ENCODE peak calls at places on chromosome 19, in nine cellular contexts. I is keratinocyte, C is mucosa of descending colon, D is thoracic aorta, P is neural progenitor cell, T is spleen, A is heart right ventricle, V is Peyer's patch, Q is stomach. Z is an unnamed sample.

GRCh38 chr19:10427169-10427568 is 6.8 kb downstream of the PDE4A start:
- DNase-seq in I (no peak), C (no peak), D (no peak), P (no peak), T (no peak), A (no peak), V (no peak), Q (no peak), Z (no peak)

GRCh38 chr19:57111329-57111644 is 8.5 kb upstream of the USP29 start:
- DNase-seq in I (no peak), C (no peak), D (no peak), P (no peak), T (no peak), A (no peak), V (no peak), Q (no peak), Z (no peak)

GRCh38 chr19:17158584-17158983 is 56.6 kb upstream of the USE1 start:
- DNase-seq in I (no peak), C (no peak), D (no peak), P (no peak), T (no peak), A (no peak), V (no peak), Q (no peak), Z (no peak)

GRCh38 chr19:40139533-40140287 is 49.0 kb upstream of the ZNF780A start:
- DNase-seq in I (no peak), C (no peak), D (no peak), P (peak; percentile 62), T (no peak), A (no peak), V (no peak), Q (no peak), Z (no peak)

GRCh38 chr19:49536921-49537462 is 9.2 kb downstream of the RCN3 start:
- DNase-seq in I (no peak), C (no peak), D (no peak), P (no peak), T (no peak), A (no peak), V (no peak), Q (no peak), Z (no peak)

GRCh38 chr19:18483119-18483518 is 38.8 kb downstream of the ELL start:
- DNase-seq in I (no peak), C (no peak), D (no peak), P (no peak), T (no peak), A (no peak), V (no peak), Q (no peak), Z (no peak)

GRCh38 chr19:35055715-35056179 is 14.2 kb downstream of the HPN start:
- DNase-seq in I (no peak), C (no peak), D (no peak), P (peak; percentile 59), T (no peak), A (no peak), V (no peak), Q (no peak), Z (no peak)

GRCh38 chr19:5851302-5851701 is at the start of gene FUT3:
- DNase-seq in I (no peak), C (peak; percentile 85), D (no peak), P (no peak), T (no peak), A (no peak), V (peak; percentile 82), Q (peak; percentile 66), Z (no peak)

GRCh38 chr19:45528744-45529453 is 21.6 kb downstream of the VASP start:
- DNase-seq in I (no peak), C (peak; percentile 82), D (no peak), P (peak; percentile 91), T (no peak), A (no peak), V (peak; percentile 79), Q (peak; percentile 70), Z (peak; percentile 65)

GRCh38 chr19:944663-945241 is 18.9 kb downstream of the ARID3A start:
- DNase-seq in I (no peak), C (peak; percentile 73), D (no peak), P (no peak), T (no peak), A (no peak), V (no peak), Q (no peak), Z (no peak)

GRCh38 chr19:42121666-42122069 is 10.6 kb downstream of the POU2F2 start:
- DNase-seq in I (peak; percentile 88), C (peak; percentile 47), D (no peak), P (no peak), T (peak; percentile 92), A (peak; percentile 47), V (no peak), Q (no peak), Z (peak; percentile 7)

GRCh38 chr19:35882074-35882832 is 13.9 kb downstream of the APLP1 start:
- DNase-seq in I (no peak), C (no peak), D (no peak), P (peak; percentile 42), T (no peak), A (peak; percentile 67), V (no peak), Q (no peak), Z (peak; percentile 28)

GRCh38 chr19:18292810-18293641 is 11.6 kb upstream of the JUND start:
- DNase-seq in I (no peak), C (peak; percentile 87), D (peak; percentile 61), P (peak; percentile 94), T (peak; percentile 92), A (peak; percentile 90), V (peak; percentile 80), Q (peak; percentile 71), Z (peak; percentile 73)

GRCh38 chr19:7326105-7326877 is 22.4 kb upstream of the ARHGEF18 start:
- DNase-seq in I (peak; percentile 2), C (no peak), D (no peak), P (peak; percentile 38), T (no peak), A (no peak), V (no peak), Q (no peak), Z (no peak)

GRCh38 chr19:44515031-44515430 is 14.4 kb downstream of the CEACAM20 start:
- DNase-seq in I (no peak), C (no peak), D (no peak), P (no peak), T (no peak), A (no peak), V (no peak), Q (no peak), Z (no peak)
- H3K9me3 ChIP-seq in I (no peaks in the 10 kb centered on the region), C (no peaks in the 10 kb centered on the region), D (no peaks in the 10 kb centered on the region), P (no peaks in the 10 kb centered on the region), T (peaks cover 59% of the 10 kb centered on the region), A (no peaks in the 10 kb centered on the region), V (no peaks in the 10 kb centered on the region), Q (peaks cover 38% of the 10 kb centered on the region), Z (no peaks in the 10 kb centered on the region)

DNA sequence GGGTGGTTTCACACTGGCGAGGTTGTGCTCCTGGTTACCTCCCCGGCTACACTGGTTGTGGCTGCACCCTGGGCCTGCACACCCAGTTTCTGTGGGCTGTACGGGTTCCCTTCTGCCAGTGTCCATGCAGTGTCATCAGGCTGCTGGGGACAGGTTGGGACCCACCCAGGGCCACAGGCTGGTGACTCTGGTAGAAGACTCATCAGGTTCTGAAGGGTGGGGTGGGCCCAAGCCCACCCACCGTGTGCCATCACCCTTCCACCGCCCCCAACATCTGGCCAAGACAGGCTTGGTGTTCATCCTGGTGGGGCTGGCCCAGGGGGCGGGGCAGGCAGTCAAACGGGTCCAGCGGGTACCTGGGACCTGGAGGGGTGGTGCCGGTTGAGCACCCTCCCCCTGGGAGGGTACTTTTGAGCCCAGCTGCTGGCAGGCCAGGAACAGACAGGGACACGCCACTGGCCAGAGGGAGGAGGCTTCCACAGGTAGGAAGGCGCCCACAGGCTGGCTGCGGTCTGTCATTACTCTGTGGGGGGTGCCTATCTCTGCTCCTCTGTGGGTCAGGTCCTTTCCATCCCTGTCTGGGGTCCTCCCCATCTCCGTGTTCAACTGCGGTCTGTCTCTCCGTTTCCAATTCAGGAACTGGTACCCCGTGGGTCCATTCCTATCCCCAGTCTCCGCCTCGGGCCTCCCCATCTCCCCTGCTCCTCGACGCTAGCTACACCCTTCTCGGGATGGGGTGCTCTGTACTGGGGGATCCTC is at the start of gene RNF225:
- DNase-seq in I (no peak), C (peak; percentile 76), D (no peak), P (no peak), T (no peak), A (no peak), V (no peak), Q (no peak), Z (peak; percentile 45)
- TF ChIP-seq CTCF in I (no peak), C (no peak), D (no peak), P (no peak), T (no peak), A (no peak), V (no peak), Q (no peak), Z (no peak)

DNA sequence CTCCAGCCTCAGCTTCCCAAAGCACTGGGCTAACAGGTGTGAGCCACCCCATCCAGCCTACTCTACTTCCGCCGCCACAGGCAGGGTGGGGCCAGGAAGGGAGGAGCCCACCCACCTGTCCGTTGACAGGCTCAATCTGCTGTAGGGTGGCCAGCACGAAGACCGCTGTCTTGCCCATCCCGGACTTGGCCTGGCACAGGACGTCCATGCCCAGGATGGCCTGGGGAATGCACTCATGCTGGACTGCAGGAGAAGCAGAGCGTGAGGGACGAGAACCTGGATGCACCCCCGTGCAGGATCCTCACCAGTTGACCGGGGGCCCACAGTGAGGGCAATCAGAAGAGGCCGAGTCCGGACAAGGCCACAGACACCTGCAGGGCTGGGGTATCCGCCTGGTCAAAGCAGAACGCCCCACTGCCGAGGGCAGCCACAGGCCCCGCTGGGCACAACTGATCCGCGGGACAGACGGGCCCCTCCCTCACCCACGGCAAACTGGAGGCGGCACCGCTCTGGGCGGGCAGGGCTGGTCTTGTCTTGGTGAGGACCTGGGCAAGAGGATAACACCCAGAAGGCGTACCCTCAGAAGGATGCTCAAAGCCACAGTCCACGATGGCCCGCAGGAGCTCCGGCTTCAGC is 6.6 kb downstream of the DDX39A start:
- DNase-seq in I (no peak), C (no peak), D (no peak), P (no peak), T (no peak), A (no peak), V (no peak), Q (no peak), Z (no peak)
- H3K36me3 ChIP-seq in I (peaks cover 59% of the 10 kb centered on the region), C (peaks cover 9% of the 10 kb centered on the region), D (peaks cover 50% of the 10 kb centered on the region), P (no peaks in the 10 kb centered on the region), T (peaks cover 57% of the 10 kb centered on the region), A (peaks cover 21% of the 10 kb centered on the region), V (peaks cover 66% of the 10 kb centered on the region), Q (peaks cover 62% of the 10 kb centered on the region), Z (peaks cover 51% of the 10 kb centered on the region)

DNA sequence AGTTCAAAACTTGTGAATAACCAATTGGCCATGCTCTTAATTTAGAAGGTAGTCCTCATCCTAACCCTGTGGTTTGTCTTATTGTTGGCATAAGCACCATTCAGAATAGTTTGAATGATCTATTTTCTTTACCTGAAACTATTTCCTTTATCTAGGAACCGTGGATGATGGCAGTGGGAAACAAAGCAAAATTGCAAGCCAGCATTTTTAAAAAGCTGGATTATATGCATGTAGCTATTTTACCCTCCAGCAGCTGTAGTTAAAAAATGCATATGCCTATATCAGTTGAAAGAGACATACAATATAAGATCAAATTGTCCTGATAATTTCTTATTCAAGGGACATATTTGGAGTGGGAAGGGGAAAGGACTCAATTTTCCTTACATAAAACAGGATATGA is 19.3 kb downstream of the ZNF613 start:
- DNase-seq in I (no peak), C (no peak), D (no peak), P (no peak), T (no peak), A (no peak), V (no peak), Q (no peak), Z (no peak)
- H3K9me3 ChIP-seq in I (peaks cover 37% of the 10 kb centered on the region), C (peaks cover 98% of the 10 kb centered on the region), D (peaks cover 89% of the 10 kb centered on the region), P (peaks cover 48% of the 10 kb centered on the region), T (peaks cover 100% of the 10 kb centered on the region), A (peaks cover 81% of the 10 kb centered on the region), V (no peaks in the 10 kb centered on the region), Q (peaks cover 100% of the 10 kb centered on the region), Z (peaks cover 12% of the 10 kb centered on the region)

Z was measured in thyroid gland.